ENCODE peak calls at places on chromosomes 4 and X, in ten cellular contexts. P, A, R, L, Y, J, U, G, C and O are unnamed samples.

GRCh38 chr4:37715889-37716402 is 29.8 kb upstream of the RELL1 start:
- DNase-seq in P (no peak), A (peak; percentile 7), R (no peak), L (no peak), Y (peak; percentile 21), J (no peak), U (no peak), G (peak; percentile 41), C (peak; percentile 75), O (peak; percentile 36)

GRCh38 chr4:94126669-94127068 is 81.0 kb upstream of the SMARCAD1 start:
- DNase-seq in P (no peak), A (no peak), R (no peak), L (no peak), Y (no peak), J (no peak), U (no peak), G (no peak), C (no peak), O (no peak)

GRCh38 chr4:140996757-140997156 is 136.5 kb downstream of the RNF150 start:
- DNase-seq in P (no peak), A (no peak), R (no peak), L (no peak), Y (no peak), J (no peak), U (peak; percentile 24), G (no peak), C (no peak), O (peak; percentile 88)

GRCh38 chr4:73870778-73871177 is 1.6 kb downstream of the CXCL1 start:
- DNase-seq in P (no peak), A (no peak), R (no peak), L (no peak), Y (no peak), J (no peak), U (no peak), G (no peak), C (no peak), O (peak; percentile 78)

GRCh38 chrX:74343327-74343969 is 39.5 kb downstream of the ZCCHC13 start:
- DNase-seq in P (no peak), A (no peak), R (no peak), L (no peak), Y (no peak), J (no peak), U (no peak), G (no peak), C (no peak), O (no peak)

GRCh38 chr4:156190606-156191005 is 236.9 kb upstream of the CTSO start:
- DNase-seq in P (no peak), A (no peak), R (no peak), L (no peak), Y (no peak), J (no peak), U (peak; percentile 73), G (no peak), C (no peak), O (peak; percentile 84)

GRCh38 chr4:8307714-8308113 is 38.2 kb downstream of the HTRA3 start:
- DNase-seq in P (no peak), A (no peak), R (no peak), L (no peak), Y (no peak), J (peak; percentile 4), U (no peak), G (no peak), C (no peak), O (no peak)

GRCh38 chrX:48890934-48891401 is 6.6 kb downstream of the TIMM17B start:
- DNase-seq in P (peak; percentile 71), A (no peak), R (no peak), L (no peak), Y (peak; percentile 32), J (no peak), U (no peak), G (no peak), C (no peak), O (no peak)

GRCh38 chr4:127015616-127016015 is 617.1 kb upstream of the INTU start:
- DNase-seq in P (no peak), A (no peak), R (no peak), L (no peak), Y (no peak), J (no peak), U (no peak), G (no peak), C (no peak), O (no peak)

GRCh38 chr4:772118-772517 is 53.8 kb downstream of the CPLX1 start:
- DNase-seq in P (no peak), A (no peak), R (no peak), L (no peak), Y (no peak), J (no peak), U (no peak), G (no peak), C (no peak), O (no peak)

GRCh38 chrX:1389181-1389992 is 2.5 kb downstream of the SLC25A6 start:
- DNase-seq in P (no peak), A (no peak), R (no peak), L (no peak), Y (no peak), J (peak; percentile 17), U (no peak), G (no peak), C (no peak), O (no peak)

GRCh38 chr4:38223801-38224236 is 263.6 kb downstream of the PTTG2 start:
- DNase-seq in P (no peak), A (no peak), R (no peak), L (peak; percentile 83), Y (no peak), J (no peak), U (no peak), G (no peak), C (no peak), O (peak; percentile 10)

GRCh38 chr4:104743141-104743748 is 248.6 kb upstream of the CXXC4 start:
- DNase-seq in P (no peak), A (no peak), R (no peak), L (no peak), Y (no peak), J (no peak), U (no peak), G (no peak), C (no peak), O (no peak)

GRCh38 chrX:10620121-10620699 is at the start of gene MID1:
- DNase-seq in P (peak; percentile 72), A (peak; percentile 24), R (no peak), L (peak; percentile 49), Y (peak; percentile 7), J (no peak), U (peak; percentile 80), G (peak; percentile 50), C (peak; percentile 77), O (peak; percentile 75)

GRCh38 chr4:69744157-69744478 is 16.3 kb downstream of the SULT1B1 start:
- DNase-seq in P (no peak), A (no peak), R (no peak), L (no peak), Y (no peak), J (no peak), U (no peak), G (no peak), C (no peak), O (no peak)

GRCh38 chr4:26192921-26193894 is 127.6 kb upstream of the RBPJ start:
- DNase-seq in P (no peak), A (no peak), R (no peak), L (no peak), Y (no peak), J (no peak), U (no peak), G (no peak), C (no peak), O (no peak)

GRCh38 chrX:151515233-151515632 is 48.2 kb upstream of the PASD1 start:
- DNase-seq in P (no peak), A (no peak), R (no peak), L (no peak), Y (no peak), J (no peak), U (no peak), G (no peak), C (no peak), O (no peak)

GRCh38 chr4:47930971-47931804 is 16.8 kb upstream of the NFXL1 start:
- DNase-seq in P (no peak), A (no peak), R (no peak), L (no peak), Y (no peak), J (no peak), U (peak; percentile 49), G (no peak), C (no peak), O (peak; percentile 48)

GRCh38 chr4:25235401-25235800 is 1.6 kb downstream of the PI4K2B start:
- DNase-seq in P (no peak), A (no peak), R (no peak), L (no peak), Y (no peak), J (no peak), U (no peak), G (peak; percentile 40), C (no peak), O (no peak)

GRCh38 chr4:2289955-2290333 is 28.0 kb upstream of the MXD4 start:
- DNase-seq in P (peak; percentile 66), A (no peak), R (no peak), L (no peak), Y (no peak), J (peak; percentile 23), U (no peak), G (no peak), C (no peak), O (no peak)

GRCh38 chr4:83212041-83212851 is 72.4 kb downstream of the COQ2 start:
- DNase-seq in P (no peak), A (no peak), R (no peak), L (no peak), Y (no peak), J (peak; percentile 48), U (no peak), G (no peak), C (peak; percentile 78), O (no peak)

GRCh38 chrX:74526786-74527185 is 87.6 kb downstream of the RLIM start:
- DNase-seq in P (no peak), A (no peak), R (no peak), L (no peak), Y (no peak), J (no peak), U (no peak), G (no peak), C (no peak), O (no peak)

GRCh38 chr4:41216294-41217019 is 2.1 kb upstream of the APBB2 start:
- DNase-seq in P (peak; percentile 86), A (peak; percentile 64), R (peak; percentile 76), L (peak; percentile 38), Y (peak; percentile 74), J (peak; percentile 31), U (no peak), G (peak; percentile 89), C (peak; percentile 83), O (peak; percentile 91)

GRCh38 chr4:89572224-89572858 is 264.6 kb downstream of the SNCA start:
- DNase-seq in P (no peak), A (peak; percentile 39), R (no peak), L (no peak), Y (no peak), J (no peak), U (no peak), G (peak; percentile 96), C (no peak), O (no peak)

GRCh38 chrX:41452972-41453371 is 5.8 kb downstream of the NYX start:
- DNase-seq in P (no peak), A (no peak), R (no peak), L (no peak), Y (no peak), J (no peak), U (peak; percentile 21), G (no peak), C (no peak), O (no peak)

GRCh38 chrX:150464001-150464400 is 100.9 kb downstream of the MAMLD1 start:
- DNase-seq in P (no peak), A (no peak), R (no peak), L (no peak), Y (no peak), J (no peak), U (no peak), G (no peak), C (no peak), O (no peak)

GRCh38 chrX:51860679-51861078 is 32.7 kb upstream of the MAGED1 start:
- DNase-seq in P (no peak), A (no peak), R (peak; percentile 2), L (no peak), Y (no peak), J (no peak), U (no peak), G (no peak), C (peak; percentile 22), O (peak; percentile 45)

GRCh38 chr4:158050942-158051341 is 121.9 kb downstream of the GASK1B start:
- DNase-seq in P (no peak), A (no peak), R (no peak), L (no peak), Y (no peak), J (no peak), U (no peak), G (no peak), C (no peak), O (no peak)